ENCODE peak calls at places on chromosomes 11 and 22, in nine cellular contexts. R is sigmoid colon, E is aorta, B is colonic mucosa, A is ovary, M is GM23338, U is thoracic aorta, G is transverse colon, Z is AG04450. I is an unnamed sample.

GRCh38 chr22:44425356-44425755 is 72.7 kb downstream of the RTL6 start:
- DNase-seq in R (peak), E (no peak), B (no peak), A (no peak), M (no peak), U (no peak), G (no peak), Z (peak), I (no peak)

GRCh38 chr11:77179048-77179447 is 51.0 kb downstream of the MYO7A start:
- DNase-seq in R (no peak), E (no peak), B (no peak), A (no peak), M (no peak), U (no peak), G (no peak), Z (no peak), I (no peak)

GRCh38 chr11:102528618-102529017 is 1.9 kb downstream of the MMP7 start:
- DNase-seq in R (no peak), E (no peak), B (no peak), A (no peak), M (no peak), U (no peak), G (no peak), Z (no peak), I (no peak)

GRCh38 chr11:14904745-14905103 is 12.7 kb upstream of the CYP2R1 start:
- DNase-seq in R (peak), E (peak), B (peak), A (peak), M (peak), U (no peak), G (peak), Z (no peak), I (no peak)

GRCh38 chr11:106466441-106467190 is 389.2 kb downstream of the AASDHPPT start:
- DNase-seq in R (no peak), E (no peak), B (no peak), A (no peak), M (no peak), U (no peak), G (no peak), Z (peak), I (no peak)

GRCh38 chr11:38446336-38446735 is 1848.3 kb upstream of the RAG2 start:
- DNase-seq in R (no peak), E (no peak), B (no peak), A (no peak), M (no peak), U (no peak), G (no peak), Z (no peak), I (no peak)

GRCh38 chr11:93784935-93785360 is 866 bp downstream of the MED17 start:
- DNase-seq in R (no peak), E (no peak), B (no peak), A (no peak), M (peak), U (no peak), G (no peak), Z (no peak), I (no peak)

GRCh38 chr22:27179161-27179560 is 521.8 kb downstream of the MIAT start:
- DNase-seq in R (no peak), E (no peak), B (no peak), A (no peak), M (no peak), U (no peak), G (no peak), Z (no peak), I (no peak)

GRCh38 chr11:79461144-79461543 is 20.3 kb upstream of the TENM4 start:
- DNase-seq in R (no peak), E (no peak), B (no peak), A (no peak), M (peak), U (no peak), G (no peak), Z (no peak), I (no peak)

GRCh38 chr11:2730323-2731284 is 30.8 kb upstream of the KCNQ1OT1 start:
- DNase-seq in R (no peak), E (no peak), B (no peak), A (no peak), M (no peak), U (no peak), G (no peak), Z (no peak), I (no peak)

GRCh38 chr11:64990222-64990918 is 6.4 kb downstream of the BATF2 start:
- DNase-seq in R (peak), E (no peak), B (no peak), A (no peak), M (no peak), U (no peak), G (no peak), Z (no peak), I (no peak)

GRCh38 chr11:96483550-96483949 is 93.7 kb downstream of the JRKL start:
- DNase-seq in R (no peak), E (no peak), B (no peak), A (no peak), M (no peak), U (no peak), G (no peak), Z (no peak), I (no peak)

GRCh38 chr11:10622957-10623787 is 54.7 kb upstream of the LYVE1 start:
- DNase-seq in R (peak), E (no peak), B (no peak), A (no peak), M (no peak), U (no peak), G (no peak), Z (no peak), I (no peak)

GRCh38 chr11:69437001-69437875 is 44.2 kb upstream of the LINC01488 start:
- DNase-seq in R (peak), E (peak), B (no peak), A (no peak), M (peak), U (no peak), G (no peak), Z (no peak), I (peak)

GRCh38 chr22:31579835-31580242 is 82.2 kb downstream of the PISD start:
- DNase-seq in R (no peak), E (no peak), B (no peak), A (no peak), M (no peak), U (no peak), G (no peak), Z (no peak), I (no peak)

GRCh38 chr22:41256254-41256897 is 15.6 kb upstream of the CHADL start:
- DNase-seq in R (no peak), E (no peak), B (no peak), A (no peak), M (no peak), U (no peak), G (no peak), Z (peak), I (no peak)

GRCh38 chr11:10454506-10454901 is 560 bp upstream of the AMPD3 start:
- DNase-seq in R (no peak), E (no peak), B (no peak), A (no peak), M (no peak), U (no peak), G (no peak), Z (no peak), I (no peak)

GRCh38 chr11:65013130-65013691 is 749 bp upstream of the ARL2 start:
- DNase-seq in R (peak), E (peak), B (peak), A (peak), M (peak), U (peak), G (peak), Z (peak), I (no peak)

GRCh38 chr11:69293819-69294505 is at the start of gene MYEOV:
- DNase-seq in R (no peak), E (peak), B (peak), A (no peak), M (peak), U (no peak), G (peak), Z (no peak), I (no peak)

GRCh38 chr22:49936018-49936972 is 17.9 kb downstream of the CRELD2 start:
- DNase-seq in R (peak), E (peak), B (peak), A (peak), M (peak), U (peak), G (peak), Z (peak), I (no peak)

GRCh38 chr11:30503156-30503555 is 83.0 kb downstream of the MPPED2 start:
- DNase-seq in R (no peak), E (no peak), B (no peak), A (no peak), M (no peak), U (no peak), G (no peak), Z (no peak), I (no peak)

GRCh38 chr11:19326499-19326898 is 85.8 kb upstream of the E2F8 start:
- DNase-seq in R (no peak), E (no peak), B (no peak), A (no peak), M (no peak), U (no peak), G (no peak), Z (no peak), I (no peak)

GRCh38 chr11:86660011-86660595 is 12.3 kb downstream of the ME3 start:
- DNase-seq in R (no peak), E (no peak), B (no peak), A (no peak), M (no peak), U (no peak), G (no peak), Z (no peak), I (no peak)

GRCh38 chr22:29128891-29129643 is 56.2 kb downstream of the KREMEN1 start:
- DNase-seq in R (peak), E (no peak), B (no peak), A (no peak), M (no peak), U (no peak), G (no peak), Z (no peak), I (no peak)

GRCh38 chr11:2574553-2575535 is 125.0 kb downstream of the KCNQ1OT1 start:
- DNase-seq in R (peak), E (peak), B (peak), A (peak), M (no peak), U (no peak), G (peak), Z (no peak), I (no peak)

GRCh38 chr22:25008666-25009065 is 56.1 kb downstream of the KIAA1671 start:
- DNase-seq in R (no peak), E (peak), B (no peak), A (no peak), M (no peak), U (no peak), G (no peak), Z (no peak), I (no peak)

GRCh38 chr11:67629386-67630229 is at the start of gene NUDT8:
- DNase-seq in R (peak), E (peak), B (peak), A (peak), M (peak), U (peak), G (peak), Z (no peak), I (no peak)

GRCh38 chr22:49900441-49901230 is 17.6 kb downstream of the ALG12 start:
- DNase-seq in R (no peak), E (peak), B (no peak), A (no peak), M (no peak), U (no peak), G (no peak), Z (no peak), I (no peak)

GRCh38 chr22:41822289-41823057 is 10.4 kb upstream of the SREBF2 start:
- DNase-seq in R (no peak), E (no peak), B (no peak), A (no peak), M (peak), U (no peak), G (no peak), Z (no peak), I (peak)

GRCh38 chr11:6646040-6646439 is 9.6 kb downstream of the DCHS1 start:
- DNase-seq in R (peak), E (no peak), B (no peak), A (peak), M (no peak), U (no peak), G (no peak), Z (peak), I (no peak)

GRCh38 chr11:76094729-76095128 is 111.6 kb downstream of the WNT11 start:
- DNase-seq in R (no peak), E (no peak), B (no peak), A (no peak), M (no peak), U (no peak), G (no peak), Z (no peak), I (no peak)

GRCh38 chr11:93623179-93623578 is 38.3 kb upstream of the CEP295 start:
- DNase-seq in R (no peak), E (no peak), B (no peak), A (no peak), M (peak), U (no peak), G (no peak), Z (no peak), I (no peak)

GRCh38 chr11:64703048-64703447 is 19.9 kb downstream of the NRXN2 start:
- DNase-seq in R (no peak), E (no peak), B (no peak), A (no peak), M (no peak), U (no peak), G (no peak), Z (no peak), I (no peak)

GRCh38 chr11:134069996-134070845 is 1.3 kb downstream of the JAM3 start:
- DNase-seq in R (no peak), E (no peak), B (no peak), A (no peak), M (no peak), U (no peak), G (no peak), Z (no peak), I (no peak)
- H3K27ac ChIP-seq in R (peak), E (no peak), B (no peak), A (peak), M (no peak), U (peak), G (peak), Z (no peak), I (no peak)

GRCh38 chr11:118841469-118842222 is 42.0 kb upstream of the CXCR5 start:
- DNase-seq in R (no peak), E (no peak), B (no peak), A (no peak), M (no peak), U (no peak), G (peak), Z (no peak), I (no peak)
- H3K27ac ChIP-seq in R (peak), E (no peak), B (no peak), A (no peak), M (no peak), U (peak), G (peak), Z (no peak), I (no peak)

DNA sequence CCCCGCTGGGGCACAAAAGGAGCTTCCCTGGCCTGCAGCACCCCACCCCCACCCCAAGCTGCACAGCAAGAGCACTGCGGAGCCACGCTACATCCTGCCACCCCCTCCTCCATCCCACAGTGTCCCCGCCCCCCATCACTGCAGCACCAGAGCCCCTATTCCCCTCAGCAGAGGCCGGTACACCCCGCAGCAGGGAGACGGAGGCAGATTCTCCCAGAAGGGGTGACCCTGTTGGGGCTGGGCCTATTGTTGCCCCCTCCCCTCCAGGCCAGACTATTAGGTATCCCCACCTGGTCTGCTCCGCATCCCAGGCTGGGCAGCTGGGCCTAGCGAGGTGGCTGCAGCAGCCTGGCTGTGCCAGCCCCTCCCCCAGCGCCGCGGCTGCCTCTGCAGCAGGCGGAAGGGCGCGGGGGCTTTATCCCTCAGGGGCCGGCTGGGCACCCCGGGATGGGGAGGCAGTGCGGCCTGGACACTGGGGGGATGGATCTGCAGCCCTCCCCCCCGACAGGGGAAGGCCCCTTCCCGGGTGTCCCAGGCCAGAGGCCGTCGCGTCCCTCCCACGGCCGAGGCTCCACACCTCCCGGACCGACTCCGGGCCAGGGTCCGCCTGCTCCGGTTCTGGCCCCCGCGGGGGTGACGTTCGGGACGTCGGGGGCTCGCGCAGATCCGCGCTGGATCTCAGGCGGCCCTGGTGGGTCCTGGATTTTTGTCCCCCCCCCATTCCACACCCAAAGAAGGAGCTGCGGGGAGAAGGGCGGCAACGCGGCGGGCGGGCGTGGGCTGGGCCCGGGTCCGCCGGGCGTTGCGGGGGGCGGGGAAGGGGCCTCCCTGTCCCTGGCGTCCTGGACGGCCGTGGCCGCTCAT is 943 bp downstream of the DUSP8 start:
- DNase-seq in R (peak), E (peak), B (peak), A (no peak), M (peak), U (no peak), G (no peak), Z (no peak), I (no peak)
- H3K27ac ChIP-seq in R (peak), E (no peak), B (no peak), A (no peak), M (no peak), U (peak), G (peak), Z (no peak), I (no peak)

DNA sequence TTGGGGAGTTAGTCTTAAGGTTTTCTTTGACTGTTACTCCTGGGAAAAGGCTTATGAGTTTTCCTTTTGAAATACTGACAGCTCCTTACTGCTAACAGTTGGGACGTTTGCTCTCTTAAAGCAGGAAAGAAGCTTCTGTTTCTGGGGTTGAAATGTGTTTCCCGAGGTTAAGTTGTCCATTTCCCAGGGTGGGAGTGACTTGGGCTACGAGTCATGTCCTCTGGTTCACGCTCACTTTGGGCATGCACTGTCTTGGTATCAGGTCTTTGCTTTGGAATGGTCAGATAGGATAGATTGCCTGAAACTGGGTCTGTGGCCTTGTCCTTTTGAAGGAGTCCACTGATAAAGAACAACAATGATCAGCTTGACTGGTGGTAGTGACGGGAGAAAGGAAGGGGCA is 81.3 kb downstream of the TEAD1 start:
- DNase-seq in R (no peak), E (no peak), B (no peak), A (no peak), M (no peak), U (no peak), G (no peak), Z (no peak), I (no peak)
- H3K27ac ChIP-seq in R (no peak), E (no peak), B (no peak), A (no peak), M (no peak), U (no peak), G (no peak), Z (no peak), I (peak)